ENCODE peak calls at places on chromosomes 6 and 20, in seven cellular contexts. One of them, this sample, is unnamed.
A peak's percentile ranks its signal among the peaks of the same experiment; 100 is the strongest.

GRCh38 chr6:155125916-155126315 is 130.8 kb downstream of the TIAM2 start:
- DNase-seq in endodermal cell: no peak
- DNase-seq in fibroblast of the aortic adventitia: no peak
- DNase-seq in GM06990: no peak
- DNase-seq in A549: no peak
- DNase-seq in upper lobe of right lung: no peak
- DNase-seq in fibroblast of lung: peak; percentile 65
- DNase-seq in this sample: no peak

GRCh38 chr20:50957276-50957675 is 1.1 kb downstream of the DPM1 start:
- DNase-seq in fibroblast of lung: peak; percentile 17
- DNase-seq in fibroblast of the aortic adventitia: peak; percentile 52
- DNase-seq in GM06990: no peak
- DNase-seq in endodermal cell: no peak
- DNase-seq in A549: no peak
- DNase-seq in upper lobe of right lung: no peak
- DNase-seq in this sample: peak; percentile 13

GRCh38 chr6:13813621-13814175 is 659 bp downstream of the MCUR1 start:
- DNase-seq in GM06990: no peak
- DNase-seq in fibroblast of the aortic adventitia: peak; percentile 57
- DNase-seq in endodermal cell: peak; percentile 95
- DNase-seq in A549: peak; percentile 58
- DNase-seq in fibroblast of lung: peak; percentile 59
- DNase-seq in upper lobe of right lung: peak; percentile 90
- DNase-seq in this sample: peak; percentile 62

GRCh38 chr6:1067346-1067745 is 244.6 kb upstream of the FOXQ1 start:
- DNase-seq in endodermal cell: no peak
- DNase-seq in A549: no peak
- DNase-seq in upper lobe of right lung: no peak
- DNase-seq in fibroblast of the aortic adventitia: no peak
- DNase-seq in fibroblast of lung: no peak
- DNase-seq in GM06990: no peak
- DNase-seq in this sample: no peak

GRCh38 chr6:7787731-7788130 is 61.8 kb downstream of the BMP6 start:
- DNase-seq in fibroblast of the aortic adventitia: no peak
- DNase-seq in upper lobe of right lung: no peak
- DNase-seq in GM06990: no peak
- DNase-seq in fibroblast of lung: no peak
- DNase-seq in endodermal cell: no peak
- DNase-seq in A549: no peak
- DNase-seq in this sample: no peak

GRCh38 chr20:5100684-5101347 is 18.9 kb downstream of the PCNA start:
- DNase-seq in A549: peak; percentile 81
- DNase-seq in GM06990: no peak
- DNase-seq in endodermal cell: peak; percentile 89
- DNase-seq in upper lobe of right lung: peak; percentile 82
- DNase-seq in fibroblast of lung: peak; percentile 61
- DNase-seq in fibroblast of the aortic adventitia: peak; percentile 72
- DNase-seq in this sample: peak; percentile 73

GRCh38 chr6:150004101-150004782 is 21.1 kb downstream of the RAET1L start:
- DNase-seq in upper lobe of right lung: no peak
- DNase-seq in A549: no peak
- DNase-seq in fibroblast of lung: no peak
- DNase-seq in GM06990: no peak
- DNase-seq in endodermal cell: no peak
- DNase-seq in fibroblast of the aortic adventitia: no peak
- DNase-seq in this sample: no peak

GRCh38 chr6:124577734-124578281 is 384.4 kb upstream of the RNF217 start:
- DNase-seq in endodermal cell: peak; percentile 43
- DNase-seq in GM06990: no peak
- DNase-seq in fibroblast of lung: no peak
- DNase-seq in fibroblast of the aortic adventitia: no peak
- DNase-seq in upper lobe of right lung: no peak
- DNase-seq in A549: no peak
- DNase-seq in this sample: no peak

GRCh38 chr6:167143041-167143440 is 14.7 kb downstream of the GPR31 start:
- DNase-seq in A549: no peak
- DNase-seq in fibroblast of the aortic adventitia: no peak
- DNase-seq in upper lobe of right lung: no peak
- DNase-seq in fibroblast of lung: no peak
- DNase-seq in endodermal cell: no peak
- DNase-seq in GM06990: no peak
- DNase-seq in this sample: no peak

GRCh38 chr20:62696431-62696957 is 12.1 kb upstream of the NTSR1 start:
- DNase-seq in upper lobe of right lung: no peak
- DNase-seq in GM06990: no peak
- DNase-seq in fibroblast of the aortic adventitia: no peak
- DNase-seq in A549: no peak
- DNase-seq in fibroblast of lung: no peak
- DNase-seq in endodermal cell: no peak
- DNase-seq in this sample: no peak

GRCh38 chr6:9140861-9141534 is 705.7 kb upstream of the SLC35B3 start:
- DNase-seq in fibroblast of the aortic adventitia: peak; percentile 62
- DNase-seq in endodermal cell: no peak
- DNase-seq in fibroblast of lung: peak; percentile 79
- DNase-seq in GM06990: no peak
- DNase-seq in upper lobe of right lung: no peak
- DNase-seq in A549: no peak
- DNase-seq in this sample: peak; percentile 9

GRCh38 chr6:72620866-72621242 is 1.0 kb upstream of the KCNQ5 start:
- DNase-seq in GM06990: no peak
- DNase-seq in fibroblast of the aortic adventitia: no peak
- DNase-seq in fibroblast of lung: no peak
- DNase-seq in A549: no peak
- DNase-seq in upper lobe of right lung: no peak
- DNase-seq in endodermal cell: no peak
- DNase-seq in this sample: no peak

GRCh38 chr6:99092009-99092408 is 144.3 kb upstream of the FBXL4 start:
- DNase-seq in fibroblast of lung: no peak
- DNase-seq in GM06990: no peak
- DNase-seq in endodermal cell: no peak
- DNase-seq in upper lobe of right lung: no peak
- DNase-seq in fibroblast of the aortic adventitia: no peak
- DNase-seq in A549: no peak
- DNase-seq in this sample: no peak

GRCh38 chr6:25404693-25405169 is 125.6 kb downstream of the CARMIL1 start:
- DNase-seq in A549: no peak
- DNase-seq in fibroblast of lung: no peak
- DNase-seq in upper lobe of right lung: no peak
- DNase-seq in GM06990: peak; percentile 63
- DNase-seq in fibroblast of the aortic adventitia: no peak
- DNase-seq in endodermal cell: no peak
- DNase-seq in this sample: peak; percentile 46

GRCh38 chr6:56842602-56843475 is 112.1 kb upstream of the BEND6 start:
- DNase-seq in upper lobe of right lung: peak; percentile 77
- DNase-seq in A549: peak; percentile 34
- DNase-seq in fibroblast of lung: peak; percentile 61
- DNase-seq in endodermal cell: peak; percentile 86
- DNase-seq in GM06990: peak; percentile 69
- DNase-seq in fibroblast of the aortic adventitia: peak; percentile 70
- DNase-seq in this sample: peak; percentile 54

GRCh38 chr20:51211191-51211590 is 188.3 kb upstream of the KCNG1 start:
- DNase-seq in A549: no peak
- DNase-seq in upper lobe of right lung: no peak
- DNase-seq in fibroblast of the aortic adventitia: no peak
- DNase-seq in GM06990: no peak
- DNase-seq in endodermal cell: peak; percentile 30
- DNase-seq in fibroblast of lung: no peak
- DNase-seq in this sample: peak; percentile 80

GRCh38 chr6:15025416-15025815 is 220.5 kb upstream of the JARID2 start:
- DNase-seq in fibroblast of the aortic adventitia: peak; percentile 21
- DNase-seq in upper lobe of right lung: no peak
- DNase-seq in endodermal cell: no peak
- DNase-seq in GM06990: no peak
- DNase-seq in fibroblast of lung: no peak
- DNase-seq in A549: no peak
- DNase-seq in this sample: no peak

GRCh38 chr6:157033428-157034140 is 256.4 kb downstream of the ARID1B start:
- DNase-seq in endodermal cell: no peak
- DNase-seq in A549: no peak
- DNase-seq in fibroblast of lung: peak; percentile 55
- DNase-seq in fibroblast of the aortic adventitia: peak; percentile 53
- DNase-seq in upper lobe of right lung: no peak
- DNase-seq in GM06990: no peak
- DNase-seq in this sample: no peak
- H3K4me3 ChIP-seq in endodermal cell: no peak overlapping the region
- H3K4me3 ChIP-seq in A549: no peak overlapping the region
- H3K4me3 ChIP-seq in fibroblast of lung: peak overlapping the region; percentile 61
- H3K4me3 ChIP-seq in fibroblast of the aortic adventitia: peak overlapping the region; percentile 64
- H3K4me3 ChIP-seq in upper lobe of right lung: peak overlapping the region; percentile 51
- H3K4me3 ChIP-seq in GM06990: peak overlapping the region; percentile 66
- H3K4me3 ChIP-seq in this sample: peak overlapping the region; percentile 45

DNA sequence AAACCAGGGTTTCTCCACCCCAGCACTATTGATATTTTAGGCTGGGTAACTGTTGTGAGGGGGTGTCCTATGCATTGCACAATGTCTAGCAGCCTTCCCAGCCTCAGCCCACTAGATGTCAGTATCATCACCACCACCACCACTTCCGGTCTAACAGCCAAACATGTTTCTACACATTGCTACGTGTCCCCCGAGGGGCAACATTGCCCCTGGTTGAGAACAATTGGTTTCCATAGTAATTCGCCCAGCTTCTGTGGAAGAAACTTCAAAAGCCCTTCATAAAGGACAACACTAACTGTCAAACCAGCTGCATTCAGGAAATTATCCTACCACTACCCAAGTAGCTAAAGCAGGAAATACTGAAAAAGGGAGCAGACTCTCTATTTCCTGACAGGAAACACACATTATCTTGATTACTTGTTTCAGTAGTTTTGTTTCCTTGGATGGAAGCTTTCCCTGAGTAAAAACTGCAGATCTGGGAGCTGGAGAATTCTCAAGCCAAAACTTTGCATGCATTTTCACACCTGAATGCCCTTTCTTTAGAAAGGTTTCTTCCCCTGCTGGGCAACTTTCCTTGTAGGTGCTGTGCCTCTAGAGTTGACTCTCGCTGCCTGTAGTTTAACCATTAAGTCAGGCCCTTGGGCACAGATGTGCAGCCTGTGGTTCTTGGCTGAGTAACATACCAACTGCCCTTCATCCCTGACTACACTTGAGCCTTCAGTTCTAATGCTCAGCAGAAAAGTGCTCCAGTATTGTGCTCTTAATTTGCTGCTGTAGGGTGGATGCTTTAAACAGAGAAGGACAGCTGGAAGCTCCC is 23.6 kb downstream of the PKHD1 start:
- DNase-seq in endodermal cell: peak; percentile 81
- DNase-seq in fibroblast of lung: peak; percentile 4
- DNase-seq in A549: peak; percentile 36
- DNase-seq in fibroblast of the aortic adventitia: peak; percentile 34
- DNase-seq in upper lobe of right lung: no peak
- DNase-seq in GM06990: peak; percentile 18
- DNase-seq in this sample: peak; percentile 65
- TF ChIP-seq CTCF in endodermal cell: peak; percentile 80
- TF ChIP-seq CTCF in fibroblast of lung: peak; percentile 30
- TF ChIP-seq CTCF in A549: no peak
- TF ChIP-seq CTCF in fibroblast of the aortic adventitia: peak; percentile 55
- TF ChIP-seq CTCF in upper lobe of right lung: peak; percentile 58
- TF ChIP-seq CTCF in GM06990: peak; percentile 80
- TF ChIP-seq CTCF in this sample: peak; percentile 56

DNA sequence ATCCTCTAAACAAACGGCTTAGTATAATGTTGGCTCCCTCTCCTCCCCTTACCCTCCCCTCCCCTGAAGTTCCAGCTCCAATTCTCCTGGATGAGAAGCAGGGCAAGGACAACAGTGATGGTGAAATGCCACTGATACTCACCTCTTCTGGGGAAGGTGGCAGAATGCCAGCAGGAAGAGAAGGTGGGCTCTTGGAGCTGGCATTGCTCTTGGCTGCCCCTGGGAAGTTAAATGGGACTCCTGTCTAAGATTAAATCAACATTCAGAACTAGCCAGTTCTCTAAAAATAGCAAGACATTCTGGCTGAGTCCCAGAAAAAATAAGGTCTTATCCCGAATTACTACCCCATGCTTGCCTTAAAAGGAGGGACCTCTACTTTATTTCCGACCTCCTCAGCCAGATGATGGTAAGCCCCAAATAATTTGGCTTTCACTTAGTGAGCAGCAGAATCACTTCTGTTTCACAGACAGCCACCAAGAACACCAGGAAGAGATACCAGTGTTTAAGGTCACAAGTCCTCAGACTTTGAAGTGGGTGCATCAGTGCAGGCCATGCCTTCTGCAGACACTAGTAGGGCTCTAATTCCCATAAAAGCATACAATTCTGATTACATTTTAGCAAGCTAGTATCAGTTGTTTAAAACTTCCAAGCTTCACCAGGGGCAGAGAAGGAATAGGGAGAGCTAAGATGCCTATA is 46.0 kb upstream of the IL17A start:
- DNase-seq in upper lobe of right lung: no peak
- DNase-seq in GM06990: no peak
- DNase-seq in A549: no peak
- DNase-seq in endodermal cell: no peak
- DNase-seq in fibroblast of lung: no peak
- DNase-seq in fibroblast of the aortic adventitia: no peak
- DNase-seq in this sample: no peak
- H3K4me3 ChIP-seq in upper lobe of right lung: no peak overlapping the region
- H3K4me3 ChIP-seq in GM06990: no peak overlapping the region
- H3K4me3 ChIP-seq in A549: no peak overlapping the region
- H3K4me3 ChIP-seq in endodermal cell: no peak overlapping the region
- H3K4me3 ChIP-seq in fibroblast of lung: no peak overlapping the region
- H3K4me3 ChIP-seq in fibroblast of the aortic adventitia: no peak overlapping the region
- H3K4me3 ChIP-seq in this sample: no peak overlapping the region

GRCh38 chr6:117409863-117410262 is 15.9 kb downstream of the ROS1 start:
- DNase-seq in fibroblast of the aortic adventitia: no peak
- DNase-seq in fibroblast of lung: no peak
- DNase-seq in A549: no peak
- DNase-seq in endodermal cell: no peak
- DNase-seq in GM06990: no peak
- DNase-seq in upper lobe of right lung: no peak
- DNase-seq in this sample: no peak

GRCh38 chr6:117409420-117409819 is 16.3 kb downstream of the ROS1 start:
- DNase-seq in GM06990: no peak
- DNase-seq in upper lobe of right lung: no peak
- DNase-seq in fibroblast of lung: no peak
- DNase-seq in endodermal cell: no peak
- DNase-seq in fibroblast of the aortic adventitia: no peak
- DNase-seq in A549: no peak
- DNase-seq in this sample: no peak

GRCh38 chr6:117399924-117400323 is 25.8 kb downstream of the ROS1 start:
- DNase-seq in upper lobe of right lung: no peak
- DNase-seq in GM06990: no peak
- DNase-seq in fibroblast of the aortic adventitia: peak; percentile 26
- DNase-seq in fibroblast of lung: peak; percentile 7
- DNase-seq in endodermal cell: no peak
- DNase-seq in A549: peak; percentile 10
- DNase-seq in this sample: peak; percentile 10

GRCh38 chr6:117401799-117402198 is 23.9 kb downstream of the ROS1 start:
- DNase-seq in endodermal cell: no peak
- DNase-seq in fibroblast of lung: no peak
- DNase-seq in GM06990: no peak
- DNase-seq in fibroblast of the aortic adventitia: no peak
- DNase-seq in A549: no peak
- DNase-seq in upper lobe of right lung: no peak
- DNase-seq in this sample: no peak

DNA sequence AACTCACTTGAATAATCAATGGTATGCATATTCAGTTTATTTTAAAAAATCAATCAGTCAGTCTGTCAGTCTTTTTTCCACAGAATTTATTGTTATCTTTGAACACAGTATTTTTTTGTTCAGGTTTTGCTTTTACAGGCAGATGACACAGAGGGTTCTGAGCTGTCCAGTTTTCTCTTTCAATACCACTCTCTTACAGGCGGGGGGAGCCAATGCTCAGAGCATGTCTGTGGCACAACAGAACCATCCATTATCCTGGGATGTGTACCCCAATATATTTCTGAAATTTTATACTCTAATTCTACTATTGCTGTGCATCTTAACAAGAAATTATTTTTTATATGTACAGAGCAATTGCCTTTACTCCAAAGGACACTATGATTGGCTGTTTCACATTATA is 21.2 kb downstream of the ROS1 start:
- DNase-seq in upper lobe of right lung: no peak
- DNase-seq in A549: no peak
- DNase-seq in fibroblast of lung: peak; percentile 19
- DNase-seq in fibroblast of the aortic adventitia: no peak
- DNase-seq in GM06990: no peak
- DNase-seq in endodermal cell: no peak
- DNase-seq in this sample: peak; percentile 18
- TF ChIP-seq CTCF in upper lobe of right lung: no peak
- TF ChIP-seq CTCF in A549: no peak
- TF ChIP-seq CTCF in fibroblast of lung: peak; percentile 51
- TF ChIP-seq CTCF in fibroblast of the aortic adventitia: no peak
- TF ChIP-seq CTCF in GM06990: no peak
- TF ChIP-seq CTCF in endodermal cell: peak; percentile 49
- TF ChIP-seq CTCF in this sample: peak; percentile 50